ENCODE peak calls at places on chromosomes 11 and 22, in ten cellular contexts. One of them, this sample, is unnamed.

GRCh38 chr11:57781529-57781943 is 19.9 kb downstream of the CTNND1 start:
- DNase-seq in MM.1S: no peak
- DNase-seq in foreskin fibroblast: no peak
- DNase-seq in uterus: no peak
- DNase-seq in astrocyte of the spinal cord: no peak
- DNase-seq in cardiac fibroblast: peak
- DNase-seq in Panc1: no peak
- DNase-seq in astrocyte of the cerebellum: no peak
- DNase-seq in NB4: no peak
- DNase-seq in kidney: peak
- DNase-seq in this sample: peak

GRCh38 chr11:103545551-103545950 is 436.3 kb downstream of the DYNC2H1 start:
- DNase-seq in MM.1S: no peak
- DNase-seq in foreskin fibroblast: no peak
- DNase-seq in uterus: no peak
- DNase-seq in astrocyte of the spinal cord: no peak
- DNase-seq in cardiac fibroblast: no peak
- DNase-seq in Panc1: no peak
- DNase-seq in astrocyte of the cerebellum: no peak
- DNase-seq in NB4: no peak
- DNase-seq in kidney: no peak
- DNase-seq in this sample: no peak

GRCh38 chr22:40685406-40685805 is 6.1 kb downstream of the MCHR1 start:
- DNase-seq in MM.1S: no peak
- DNase-seq in foreskin fibroblast: no peak
- DNase-seq in uterus: no peak
- DNase-seq in astrocyte of the spinal cord: no peak
- DNase-seq in cardiac fibroblast: no peak
- DNase-seq in Panc1: no peak
- DNase-seq in astrocyte of the cerebellum: no peak
- DNase-seq in NB4: no peak
- DNase-seq in kidney: no peak
- DNase-seq in this sample: no peak

GRCh38 chr11:61893981-61894380 is 2.6 kb upstream of the FADS3 start:
- DNase-seq in MM.1S: no peak
- DNase-seq in foreskin fibroblast: peak
- DNase-seq in uterus: no peak
- DNase-seq in astrocyte of the spinal cord: peak
- DNase-seq in cardiac fibroblast: peak
- DNase-seq in Panc1: no peak
- DNase-seq in astrocyte of the cerebellum: peak
- DNase-seq in NB4: no peak
- DNase-seq in kidney: no peak
- DNase-seq in this sample: no peak

GRCh38 chr11:17351171-17351509 is 460 bp upstream of the NCR3LG1 start:
- DNase-seq in MM.1S: no peak
- DNase-seq in foreskin fibroblast: no peak
- DNase-seq in uterus: no peak
- DNase-seq in astrocyte of the spinal cord: no peak
- DNase-seq in cardiac fibroblast: no peak
- DNase-seq in Panc1: no peak
- DNase-seq in astrocyte of the cerebellum: no peak
- DNase-seq in NB4: no peak
- DNase-seq in kidney: no peak
- DNase-seq in this sample: no peak

GRCh38 chr22:30008401-30008800 is 71.9 kb upstream of the HORMAD2 start:
- DNase-seq in MM.1S: no peak
- DNase-seq in foreskin fibroblast: peak
- DNase-seq in uterus: no peak
- DNase-seq in astrocyte of the spinal cord: peak
- DNase-seq in cardiac fibroblast: no peak
- DNase-seq in Panc1: no peak
- DNase-seq in astrocyte of the cerebellum: no peak
- DNase-seq in NB4: no peak
- DNase-seq in kidney: no peak
- DNase-seq in this sample: no peak

GRCh38 chr11:25094085-25094802 is 597.4 kb downstream of the LUZP2 start:
- DNase-seq in MM.1S: no peak
- DNase-seq in foreskin fibroblast: no peak
- DNase-seq in uterus: no peak
- DNase-seq in astrocyte of the spinal cord: no peak
- DNase-seq in cardiac fibroblast: no peak
- DNase-seq in Panc1: no peak
- DNase-seq in astrocyte of the cerebellum: no peak
- DNase-seq in NB4: no peak
- DNase-seq in kidney: peak
- DNase-seq in this sample: peak

GRCh38 chr11:80365315-80365714 is 924.5 kb upstream of the TENM4 start:
- DNase-seq in MM.1S: peak
- DNase-seq in foreskin fibroblast: no peak
- DNase-seq in uterus: no peak
- DNase-seq in astrocyte of the spinal cord: no peak
- DNase-seq in cardiac fibroblast: no peak
- DNase-seq in Panc1: no peak
- DNase-seq in astrocyte of the cerebellum: no peak
- DNase-seq in NB4: no peak
- DNase-seq in kidney: no peak
- DNase-seq in this sample: no peak

GRCh38 chr11:44134625-44135024 is 39.1 kb downstream of the EXT2 start:
- DNase-seq in MM.1S: no peak
- DNase-seq in foreskin fibroblast: no peak
- DNase-seq in uterus: no peak
- DNase-seq in astrocyte of the spinal cord: no peak
- DNase-seq in cardiac fibroblast: no peak
- DNase-seq in Panc1: no peak
- DNase-seq in astrocyte of the cerebellum: no peak
- DNase-seq in NB4: no peak
- DNase-seq in kidney: no peak
- DNase-seq in this sample: no peak

GRCh38 chr22:23240639-23241389 is 60.5 kb downstream of the BCR start:
- DNase-seq in MM.1S: no peak
- DNase-seq in foreskin fibroblast: peak
- DNase-seq in uterus: no peak
- DNase-seq in astrocyte of the spinal cord: no peak
- DNase-seq in cardiac fibroblast: peak
- DNase-seq in Panc1: no peak
- DNase-seq in astrocyte of the cerebellum: no peak
- DNase-seq in NB4: peak
- DNase-seq in kidney: no peak
- DNase-seq in this sample: no peak

DNA sequence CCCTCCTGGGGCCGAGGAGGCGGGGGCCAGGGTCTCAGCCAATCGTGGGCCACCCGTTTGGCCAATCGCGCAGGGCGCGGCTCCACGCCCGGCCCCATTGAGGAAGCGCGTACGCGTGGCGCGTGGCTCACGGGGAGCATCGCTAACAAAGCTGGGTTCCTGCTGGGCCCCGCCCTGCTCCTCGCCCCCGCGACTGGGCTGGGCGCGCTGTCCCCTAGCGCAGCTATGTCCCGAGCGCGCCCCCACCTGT is 614 bp upstream of the ASCL2 start:
- DNase-seq in MM.1S: no peak
- DNase-seq in foreskin fibroblast: no peak
- DNase-seq in uterus: peak
- DNase-seq in astrocyte of the spinal cord: no peak
- DNase-seq in cardiac fibroblast: no peak
- DNase-seq in Panc1: no peak
- DNase-seq in astrocyte of the cerebellum: no peak
- DNase-seq in NB4: no peak
- DNase-seq in kidney: peak
- DNase-seq in this sample: peak
- H3K4me3 ChIP-seq in MM.1S: no peak
- H3K4me3 ChIP-seq in foreskin fibroblast: no peak
- H3K4me3 ChIP-seq in uterus: no peak
- H3K4me3 ChIP-seq in astrocyte of the spinal cord: no peak
- H3K4me3 ChIP-seq in cardiac fibroblast: no peak
- H3K4me3 ChIP-seq in Panc1: no peak
- H3K4me3 ChIP-seq in astrocyte of the cerebellum: no peak
- H3K4me3 ChIP-seq in NB4: no peak
- H3K4me3 ChIP-seq in kidney: no peak
- H3K4me3 ChIP-seq in this sample: peak

GRCh38 chr11:113351490-113351889 is 36.1 kb upstream of the ANKK1 start:
- DNase-seq in MM.1S: no peak
- DNase-seq in foreskin fibroblast: no peak
- DNase-seq in uterus: no peak
- DNase-seq in astrocyte of the spinal cord: no peak
- DNase-seq in cardiac fibroblast: no peak
- DNase-seq in Panc1: no peak
- DNase-seq in astrocyte of the cerebellum: no peak
- DNase-seq in NB4: no peak
- DNase-seq in kidney: no peak
- DNase-seq in this sample: no peak

GRCh38 chr11:113350646-113351045 is 36.3 kb downstream of the TTC12 start:
- DNase-seq in MM.1S: no peak
- DNase-seq in foreskin fibroblast: no peak
- DNase-seq in uterus: no peak
- DNase-seq in astrocyte of the spinal cord: no peak
- DNase-seq in cardiac fibroblast: no peak
- DNase-seq in Panc1: no peak
- DNase-seq in astrocyte of the cerebellum: no peak
- DNase-seq in NB4: no peak
- DNase-seq in kidney: no peak
- DNase-seq in this sample: no peak

GRCh38 chr11:113345978-113346377 is 31.6 kb downstream of the TTC12 start:
- DNase-seq in MM.1S: no peak
- DNase-seq in foreskin fibroblast: no peak
- DNase-seq in uterus: no peak
- DNase-seq in astrocyte of the spinal cord: no peak
- DNase-seq in cardiac fibroblast: no peak
- DNase-seq in Panc1: no peak
- DNase-seq in astrocyte of the cerebellum: no peak
- DNase-seq in NB4: no peak
- DNase-seq in kidney: no peak
- DNase-seq in this sample: no peak

GRCh38 chr11:113351061-113351460 is 36.5 kb upstream of the ANKK1 start:
- DNase-seq in MM.1S: no peak
- DNase-seq in foreskin fibroblast: no peak
- DNase-seq in uterus: no peak
- DNase-seq in astrocyte of the spinal cord: no peak
- DNase-seq in cardiac fibroblast: no peak
- DNase-seq in Panc1: no peak
- DNase-seq in astrocyte of the cerebellum: no peak
- DNase-seq in NB4: no peak
- DNase-seq in kidney: no peak
- DNase-seq in this sample: no peak

DNA sequence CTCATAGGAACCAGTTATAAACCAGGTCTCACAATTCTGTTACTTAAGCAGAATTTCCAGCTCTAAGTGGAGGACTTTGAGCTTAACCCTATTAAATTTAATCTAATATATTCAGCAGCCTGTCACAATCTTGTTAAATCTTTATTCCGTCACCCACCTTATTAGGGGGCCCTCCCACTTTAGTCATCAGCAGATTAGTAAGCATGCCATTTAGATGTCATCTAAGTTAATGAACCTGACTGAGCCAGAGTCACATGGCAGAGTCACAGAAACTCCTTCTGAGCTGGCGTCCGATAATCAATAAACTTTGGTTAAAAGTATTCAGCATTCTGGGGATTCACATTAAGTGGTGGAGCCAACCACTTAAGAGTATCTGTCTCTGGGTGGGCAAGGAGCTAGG is 35.1 kb downstream of the TTC12 start:
- DNase-seq in MM.1S: no peak
- DNase-seq in foreskin fibroblast: no peak
- DNase-seq in uterus: no peak
- DNase-seq in astrocyte of the spinal cord: no peak
- DNase-seq in cardiac fibroblast: no peak
- DNase-seq in Panc1: no peak
- DNase-seq in astrocyte of the cerebellum: no peak
- DNase-seq in NB4: no peak
- DNase-seq in kidney: no peak
- DNase-seq in this sample: no peak
- H3K4me3 ChIP-seq in MM.1S: no peak
- H3K4me3 ChIP-seq in foreskin fibroblast: no peak
- H3K4me3 ChIP-seq in uterus: no peak
- H3K4me3 ChIP-seq in astrocyte of the spinal cord: no peak
- H3K4me3 ChIP-seq in cardiac fibroblast: no peak
- H3K4me3 ChIP-seq in Panc1: no peak
- H3K4me3 ChIP-seq in astrocyte of the cerebellum: no peak
- H3K4me3 ChIP-seq in NB4: no peak
- H3K4me3 ChIP-seq in kidney: no peak
- H3K4me3 ChIP-seq in this sample: no peak

GRCh38 chr11:19933801-19934488 is 221.3 kb downstream of the NAV2 start:
- DNase-seq in MM.1S: no peak
- DNase-seq in foreskin fibroblast: no peak
- DNase-seq in uterus: no peak
- DNase-seq in astrocyte of the spinal cord: no peak
- DNase-seq in cardiac fibroblast: no peak
- DNase-seq in Panc1: no peak
- DNase-seq in astrocyte of the cerebellum: no peak
- DNase-seq in NB4: no peak
- DNase-seq in kidney: no peak
- DNase-seq in this sample: no peak

GRCh38 chr11:19934828-19935259 is 222.2 kb downstream of the NAV2 start:
- DNase-seq in MM.1S: no peak
- DNase-seq in foreskin fibroblast: peak
- DNase-seq in uterus: no peak
- DNase-seq in astrocyte of the spinal cord: peak
- DNase-seq in cardiac fibroblast: peak
- DNase-seq in Panc1: no peak
- DNase-seq in astrocyte of the cerebellum: no peak
- DNase-seq in NB4: no peak
- DNase-seq in kidney: no peak
- DNase-seq in this sample: no peak

GRCh38 chr11:19933132-19933735 is 220.6 kb downstream of the NAV2 start:
- DNase-seq in MM.1S: no peak
- DNase-seq in foreskin fibroblast: no peak
- DNase-seq in uterus: no peak
- DNase-seq in astrocyte of the spinal cord: no peak
- DNase-seq in cardiac fibroblast: no peak
- DNase-seq in Panc1: no peak
- DNase-seq in astrocyte of the cerebellum: no peak
- DNase-seq in NB4: no peak
- DNase-seq in kidney: peak
- DNase-seq in this sample: no peak

GRCh38 chr11:19936461-19936860 is 223.8 kb downstream of the DBX1 start:
- DNase-seq in MM.1S: no peak
- DNase-seq in foreskin fibroblast: no peak
- DNase-seq in uterus: no peak
- DNase-seq in astrocyte of the spinal cord: no peak
- DNase-seq in cardiac fibroblast: no peak
- DNase-seq in Panc1: no peak
- DNase-seq in astrocyte of the cerebellum: no peak
- DNase-seq in NB4: no peak
- DNase-seq in kidney: no peak
- DNase-seq in this sample: no peak

GRCh38 chr11:19935507-19935906 is 222.9 kb downstream of the NAV2 start:
- DNase-seq in MM.1S: no peak
- DNase-seq in foreskin fibroblast: peak
- DNase-seq in uterus: no peak
- DNase-seq in astrocyte of the spinal cord: peak
- DNase-seq in cardiac fibroblast: peak
- DNase-seq in Panc1: no peak
- DNase-seq in astrocyte of the cerebellum: peak
- DNase-seq in NB4: no peak
- DNase-seq in kidney: no peak
- DNase-seq in this sample: no peak
- H3K4me3 ChIP-seq in MM.1S: no peak
- H3K4me3 ChIP-seq in foreskin fibroblast: no peak
- H3K4me3 ChIP-seq in uterus: no peak
- H3K4me3 ChIP-seq in astrocyte of the spinal cord: no peak
- H3K4me3 ChIP-seq in cardiac fibroblast: no peak
- H3K4me3 ChIP-seq in Panc1: no peak
- H3K4me3 ChIP-seq in astrocyte of the cerebellum: no peak
- H3K4me3 ChIP-seq in NB4: no peak
- H3K4me3 ChIP-seq in kidney: no peak
- H3K4me3 ChIP-seq in this sample: no peak

GRCh38 chr22:36156119-36156514 is 4.4 kb downstream of the APOL3 start:
- DNase-seq in MM.1S: no peak
- DNase-seq in foreskin fibroblast: no peak
- DNase-seq in uterus: no peak
- DNase-seq in astrocyte of the spinal cord: no peak
- DNase-seq in cardiac fibroblast: no peak
- DNase-seq in Panc1: no peak
- DNase-seq in astrocyte of the cerebellum: no peak
- DNase-seq in NB4: no peak
- DNase-seq in kidney: no peak
- DNase-seq in this sample: no peak
- H3K4me3 ChIP-seq in MM.1S: no peak
- H3K4me3 ChIP-seq in foreskin fibroblast: peak
- H3K4me3 ChIP-seq in uterus: peak
- H3K4me3 ChIP-seq in astrocyte of the spinal cord: no peak
- H3K4me3 ChIP-seq in cardiac fibroblast: peak
- H3K4me3 ChIP-seq in Panc1: no peak
- H3K4me3 ChIP-seq in astrocyte of the cerebellum: no peak
- H3K4me3 ChIP-seq in NB4: no peak
- H3K4me3 ChIP-seq in kidney: peak
- H3K4me3 ChIP-seq in this sample: peak